ENCODE peak calls at places on chromosomes 13 and 19, in four cellular contexts. X is sigmoid colon, K is right lobe of liver, B is endodermal cell. Q is an unnamed sample.

GRCh38 chr13:24127116-24127631 is 33.3 kb upstream of the SPATA13 start:
- DNase-seq in X (no peak), K (peak; percentile 46), B (no peak), Q (no peak)

GRCh38 chr13:110215606-110216005 is 91.4 kb downstream of the COL4A1 start:
- DNase-seq in X (no peak), K (no peak), B (no peak), Q (no peak)

GRCh38 chr19:41928221-41928683 is at the start of gene ERFL:
- DNase-seq in X (no peak), K (no peak), B (peak; percentile 64), Q (no peak)

GRCh38 chr13:41917641-41918040 is 43.3 kb downstream of the VWA8 start:
- DNase-seq in X (no peak), K (no peak), B (no peak), Q (no peak)

GRCh38 chr13:38042771-38043170 is 173.2 kb upstream of the TRPC4 start:
- DNase-seq in X (no peak), K (no peak), B (no peak), Q (no peak)

GRCh38 chr13:40613192-40613818 is 53.1 kb downstream of the FOXO1 start:
- DNase-seq in X (peak; percentile 79), K (no peak), B (no peak), Q (no peak)

GRCh38 chr13:44649834-44650233 is 73.7 kb upstream of the TSC22D1 start:
- DNase-seq in X (no peak), K (no peak), B (no peak), Q (no peak)

GRCh38 chr13:112894673-112895481 is 74.1 kb upstream of the MCF2L start:
- DNase-seq in X (no peak), K (peak; percentile 48), B (peak; percentile 87), Q (peak; percentile 81)

GRCh38 chr13:41284512-41285288 is 21.3 kb upstream of the MTRF1 start:
- DNase-seq in X (no peak), K (no peak), B (no peak), Q (no peak)

GRCh38 chr13:114065926-114066774 is 66.3 kb downstream of the RASA3 start:
- DNase-seq in X (peak; percentile 82), K (no peak), B (no peak), Q (peak; percentile 76)

GRCh38 chr19:55080121-55080914 is 4.6 kb downstream of the EPS8L1 start:
- DNase-seq in X (no peak), K (peak; percentile 66), B (peak; percentile 98), Q (peak; percentile 89)

GRCh38 chr13:40148103-40148502 is 492.6 kb downstream of the COG6 start:
- DNase-seq in X (no peak), K (no peak), B (no peak), Q (no peak)

GRCh38 chr13:30752201-30752797 is 17.0 kb downstream of the ALOX5AP start:
- DNase-seq in X (no peak), K (no peak), B (no peak), Q (no peak)

GRCh38 chr13:81779896-81780295 is 1439.0 kb upstream of the SPRY2 start:
- DNase-seq in X (no peak), K (no peak), B (no peak), Q (no peak)

GRCh38 chr19:10430505-10431253 is 10.3 kb downstream of the PDE4A start:
- DNase-seq in X (peak; percentile 80), K (peak; percentile 66), B (peak; percentile 72), Q (peak; percentile 88)

GRCh38 chr13:105904034-105904742 is 631.3 kb downstream of the EFNB2 start:
- DNase-seq in X (no peak), K (no peak), B (no peak), Q (no peak)

GRCh38 chr19:38078302-38078930 is 145.6 kb downstream of the DPF1 start:
- DNase-seq in X (no peak), K (no peak), B (no peak), Q (no peak)

GRCh38 chr13:110726726-110727125 is 13.2 kb downstream of the ING1 start:
- DNase-seq in X (no peak), K (no peak), B (no peak), Q (no peak)

GRCh38 chr19:37594982-37595382 is 306 bp downstream of the ZNF540 start:
- DNase-seq in X (peak; percentile 88), K (peak; percentile 52), B (no peak), Q (peak; percentile 89)

GRCh38 chr13:44516771-44517170 is 59.4 kb downstream of the TSC22D1 start:
- DNase-seq in X (no peak), K (no peak), B (peak; percentile 64), Q (no peak)

GRCh38 chr13:41649659-41650058 is 192.3 kb downstream of the RGCC start:
- DNase-seq in X (no peak), K (no peak), B (peak; percentile 62), Q (no peak)

GRCh38 chr13:39867807-39868206 is 212.3 kb downstream of the COG6 start:
- DNase-seq in X (no peak), K (no peak), B (no peak), Q (no peak)

GRCh38 chr13:65595881-65596280 is 1634.3 kb downstream of the PCDH9 start:
- DNase-seq in X (no peak), K (no peak), B (no peak), Q (no peak)

GRCh38 chr19:5200844-5201243 is 139.8 kb downstream of the PTPRS start:
- DNase-seq in X (no peak), K (no peak), B (no peak), Q (no peak)

GRCh38 chr13:48334534-48335127 is 31.1 kb downstream of the RB1 start:
- DNase-seq in X (no peak), K (no peak), B (no peak), Q (no peak)

GRCh38 chr13:106008540-106008939 is 526.9 kb downstream of the EFNB2 start:
- DNase-seq in X (no peak), K (no peak), B (no peak), Q (no peak)

GRCh38 chr19:10642473-10642872 is 11.7 kb upstream of the ILF3 start:
- DNase-seq in X (no peak), K (no peak), B (no peak), Q (no peak)

GRCh38 chr13:107993239-107993948 is 221.9 kb downstream of the LIG4 start:
- DNase-seq in X (no peak), K (no peak), B (no peak), Q (no peak)

GRCh38 chr19:35140898-35141626 is 2.0 kb upstream of the FXYD7 start:
- DNase-seq in X (peak; percentile 96), K (peak; percentile 95), B (peak; percentile 100), Q (peak; percentile 98)
- H3K27ac ChIP-seq in X (peak overlapping the region; percentile 84), K (peak overlapping the region; percentile 93), B (no peak overlapping the region), Q (peak overlapping the region; percentile 32)

DNA sequence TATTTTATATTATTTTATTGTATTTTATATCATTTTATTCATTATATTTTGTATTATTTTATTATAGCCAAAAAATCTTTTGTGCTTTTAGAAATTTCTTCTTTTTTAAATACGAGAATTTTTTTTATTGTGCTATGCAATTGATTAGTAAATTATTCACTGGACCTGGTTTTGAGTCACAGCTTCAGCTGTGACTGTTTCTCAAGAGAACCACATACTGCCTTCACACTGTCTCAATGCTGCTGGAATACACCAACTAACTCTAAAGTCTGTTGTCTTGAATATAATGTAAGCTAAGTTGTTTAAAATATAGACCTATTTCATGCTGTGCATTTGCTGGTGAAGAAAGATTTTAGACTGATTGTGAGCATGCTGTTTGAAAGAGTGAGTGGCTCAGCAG is 423.6 kb downstream of the NDFIP2 start:
- DNase-seq in X (no peak), K (no peak), B (no peak), Q (no peak)
- H3K27ac ChIP-seq in X (no peak overlapping the region), K (no peak overlapping the region), B (no peak overlapping the region), Q (no peak overlapping the region)

DNA sequence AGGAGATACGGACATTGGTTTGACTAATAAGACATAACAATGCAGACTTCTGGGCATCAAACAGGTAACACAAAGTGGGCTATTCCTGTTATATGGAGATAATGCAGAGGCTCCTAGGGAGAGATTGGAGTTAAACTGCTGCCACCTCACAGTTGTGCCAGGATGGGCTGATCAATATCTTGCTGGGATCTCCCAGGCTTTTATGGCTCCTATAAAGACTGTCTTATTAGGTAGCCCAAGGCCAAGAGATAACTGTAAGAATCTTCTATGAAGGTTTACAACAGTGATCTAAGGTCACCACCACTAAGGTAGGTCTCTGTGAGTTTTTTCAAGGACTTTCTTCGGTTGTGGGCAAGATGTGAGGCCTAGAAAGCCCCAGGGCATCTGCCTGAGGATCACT is 345.8 kb downstream of the KLF5 start:
- DNase-seq in X (no peak), K (no peak), B (no peak), Q (no peak)
- H3K27ac ChIP-seq in X (no peak overlapping the region), K (no peak overlapping the region), B (no peak overlapping the region), Q (no peak overlapping the region)

DNA sequence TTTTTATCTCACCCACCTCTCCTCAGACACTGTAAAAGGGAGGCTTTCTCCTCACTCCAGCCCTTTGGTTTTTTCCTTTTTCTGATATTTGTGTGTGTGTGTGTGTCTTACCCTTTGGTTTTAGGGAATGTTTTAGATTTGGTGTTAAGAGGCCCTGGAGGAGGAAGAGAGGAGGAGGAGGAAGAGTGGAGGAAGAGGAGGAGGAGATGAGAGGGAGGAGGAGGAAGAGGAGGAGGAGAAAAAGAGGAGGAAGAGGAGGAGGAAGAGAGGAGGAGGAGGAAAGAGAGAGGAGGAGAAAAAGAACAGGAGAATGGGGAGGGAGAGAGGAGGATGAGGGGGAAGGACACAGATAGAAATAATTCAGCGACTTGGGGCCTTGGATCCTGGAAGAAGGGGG is 10.5 kb downstream of the KLHL26 start:
- DNase-seq in X (no peak), K (no peak), B (no peak), Q (no peak)
- H3K27ac ChIP-seq in X (no peak overlapping the region), K (no peak overlapping the region), B (no peak overlapping the region), Q (peak overlapping the region; percentile 55)

DNA sequence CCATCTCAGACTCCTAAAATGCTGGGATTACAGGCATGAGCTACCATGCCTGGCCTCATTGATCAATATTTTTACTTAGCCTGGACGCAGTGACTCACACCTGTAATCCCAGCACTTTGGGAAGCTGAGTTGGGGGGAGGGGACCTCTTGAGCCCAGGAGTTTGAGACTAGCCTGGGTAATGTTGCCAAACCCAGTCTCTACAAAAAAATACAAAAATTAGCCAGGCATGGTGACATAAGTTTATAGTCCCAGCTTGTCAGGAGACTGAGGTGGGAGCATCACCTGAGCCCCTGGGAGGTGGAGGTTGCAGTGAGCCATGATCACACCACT is 1.9 kb downstream of the SAE1 start:
- DNase-seq in X (no peak), K (no peak), B (no peak), Q (no peak)
- H3K27ac ChIP-seq in X (peak overlapping the region; percentile 98), K (no peak overlapping the region), B (no peak overlapping the region), Q (no peak overlapping the region)

Q was measured in kidney.